ENCODE peak calls at places on chromosomes 2 and 18, in ten cellular contexts. One of them, this sample, is unnamed. For H3K4me1, the result is how much of the 10 kb centered on the place peaks cover.

GRCh38 chr2:138502253-138503086 is 900 bp downstream of the SPOPL start:
- DNase-seq in adrenal gland: peak
- DNase-seq in CD8-positive, alpha-beta T cell: no peak
- DNase-seq in neural progenitor cell: peak
- DNase-seq in uterus: no peak
- DNase-seq in A549: no peak
- DNase-seq in heart left ventricle: no peak
- DNase-seq in aorta: no peak
- DNase-seq in GM23248: peak
- DNase-seq in cardiac muscle cell: peak
- DNase-seq in this sample: no peak

GRCh38 chr2:7043689-7044088 is 126.5 kb downstream of the RNF144A start:
- DNase-seq in neural progenitor cell: no peak
- DNase-seq in GM23248: no peak
- DNase-seq in aorta: no peak
- DNase-seq in adrenal gland: no peak
- DNase-seq in CD8-positive, alpha-beta T cell: no peak
- DNase-seq in cardiac muscle cell: no peak
- DNase-seq in A549: no peak
- DNase-seq in uterus: no peak
- DNase-seq in heart left ventricle: no peak
- DNase-seq in this sample: no peak

GRCh38 chr2:214808961-214809750 is at the start of gene BARD1:
- DNase-seq in A549: peak
- DNase-seq in GM23248: peak
- DNase-seq in heart left ventricle: peak
- DNase-seq in cardiac muscle cell: peak
- DNase-seq in uterus: peak
- DNase-seq in adrenal gland: peak
- DNase-seq in CD8-positive, alpha-beta T cell: no peak
- DNase-seq in neural progenitor cell: peak
- DNase-seq in aorta: peak
- DNase-seq in this sample: peak

GRCh38 chr18:54786211-54786610 is 42.1 kb upstream of the RAB27B start:
- DNase-seq in cardiac muscle cell: no peak
- DNase-seq in A549: no peak
- DNase-seq in GM23248: no peak
- DNase-seq in uterus: no peak
- DNase-seq in CD8-positive, alpha-beta T cell: no peak
- DNase-seq in heart left ventricle: no peak
- DNase-seq in neural progenitor cell: no peak
- DNase-seq in aorta: no peak
- DNase-seq in adrenal gland: no peak
- DNase-seq in this sample: no peak

GRCh38 chr2:171318463-171318934 is 115.3 kb downstream of the METTL8 start:
- DNase-seq in aorta: peak
- DNase-seq in cardiac muscle cell: peak
- DNase-seq in adrenal gland: peak
- DNase-seq in A549: no peak
- DNase-seq in CD8-positive, alpha-beta T cell: no peak
- DNase-seq in neural progenitor cell: peak
- DNase-seq in GM23248: peak
- DNase-seq in uterus: no peak
- DNase-seq in heart left ventricle: no peak
- DNase-seq in this sample: no peak

GRCh38 chr18:61606759-61607158 is 273.5 kb downstream of the CDH20 start:
- DNase-seq in adrenal gland: peak
- DNase-seq in A549: peak
- DNase-seq in heart left ventricle: peak
- DNase-seq in CD8-positive, alpha-beta T cell: no peak
- DNase-seq in uterus: peak
- DNase-seq in cardiac muscle cell: peak
- DNase-seq in neural progenitor cell: peak
- DNase-seq in GM23248: peak
- DNase-seq in aorta: peak
- DNase-seq in this sample: peak

GRCh38 chr2:128319773-128320608 is 1.3 kb upstream of the HS6ST1 start:
- DNase-seq in aorta: peak
- DNase-seq in GM23248: no peak
- DNase-seq in A549: no peak
- DNase-seq in cardiac muscle cell: no peak
- DNase-seq in adrenal gland: peak
- DNase-seq in CD8-positive, alpha-beta T cell: no peak
- DNase-seq in uterus: peak
- DNase-seq in neural progenitor cell: no peak
- DNase-seq in heart left ventricle: no peak
- DNase-seq in this sample: no peak

GRCh38 chr2:236554629-236555282 is 14.9 kb upstream of the ACKR3 start:
- DNase-seq in heart left ventricle: no peak
- DNase-seq in adrenal gland: no peak
- DNase-seq in GM23248: no peak
- DNase-seq in A549: no peak
- DNase-seq in aorta: no peak
- DNase-seq in uterus: no peak
- DNase-seq in neural progenitor cell: no peak
- DNase-seq in CD8-positive, alpha-beta T cell: no peak
- DNase-seq in cardiac muscle cell: no peak
- DNase-seq in this sample: no peak

GRCh38 chr2:59428940-59429339 is 1124.5 kb downstream of the BCL11A start:
- DNase-seq in aorta: no peak
- DNase-seq in GM23248: no peak
- DNase-seq in uterus: no peak
- DNase-seq in A549: no peak
- DNase-seq in cardiac muscle cell: no peak
- DNase-seq in heart left ventricle: no peak
- DNase-seq in neural progenitor cell: no peak
- DNase-seq in adrenal gland: no peak
- DNase-seq in CD8-positive, alpha-beta T cell: no peak
- DNase-seq in this sample: no peak

GRCh38 chr2:120770641-120771040 is 35.0 kb downstream of the GLI2 start:
- DNase-seq in neural progenitor cell: no peak
- DNase-seq in adrenal gland: no peak
- DNase-seq in GM23248: no peak
- DNase-seq in cardiac muscle cell: no peak
- DNase-seq in uterus: no peak
- DNase-seq in CD8-positive, alpha-beta T cell: no peak
- DNase-seq in aorta: peak
- DNase-seq in A549: no peak
- DNase-seq in heart left ventricle: no peak
- DNase-seq in this sample: peak
- H3K4me1 ChIP-seq in neural progenitor cell: under half
- H3K4me1 ChIP-seq in adrenal gland: under half
- H3K4me1 ChIP-seq in GM23248: under half
- H3K4me1 ChIP-seq in cardiac muscle cell: under half
- H3K4me1 ChIP-seq in uterus: under half
- H3K4me1 ChIP-seq in CD8-positive, alpha-beta T cell: under half
- H3K4me1 ChIP-seq in aorta: under half
- H3K4me1 ChIP-seq in A549: under half
- H3K4me1 ChIP-seq in heart left ventricle: under half
- H3K4me1 ChIP-seq in this sample: under half

DNA sequence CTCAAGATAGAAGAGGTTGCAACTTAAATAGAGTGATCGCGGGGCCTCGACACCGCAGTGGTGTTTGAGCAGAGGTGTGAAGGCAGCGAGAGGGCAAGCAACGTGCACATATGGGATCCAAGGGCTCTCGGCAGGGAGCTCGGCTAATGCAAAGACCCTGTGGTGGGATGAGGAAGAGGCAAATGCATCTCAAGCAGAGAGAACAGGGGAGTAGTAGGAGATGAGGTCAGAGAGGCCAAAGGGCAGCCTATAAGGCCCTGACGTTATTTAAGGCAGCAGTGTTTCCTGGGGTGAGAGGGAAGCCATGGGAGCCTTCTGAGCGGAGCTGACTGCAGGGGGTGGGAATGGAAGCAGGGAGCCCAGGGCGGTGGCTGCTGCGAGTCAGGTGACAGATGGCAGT is 74.5 kb downstream of the MRPS9 start:
- DNase-seq in adrenal gland: no peak
- DNase-seq in cardiac muscle cell: no peak
- DNase-seq in aorta: no peak
- DNase-seq in heart left ventricle: no peak
- DNase-seq in A549: no peak
- DNase-seq in neural progenitor cell: no peak
- DNase-seq in GM23248: no peak
- DNase-seq in uterus: no peak
- DNase-seq in CD8-positive, alpha-beta T cell: no peak
- DNase-seq in this sample: no peak
- H3K4me3 ChIP-seq in adrenal gland: no peak
- H3K4me3 ChIP-seq in cardiac muscle cell: no peak
- H3K4me3 ChIP-seq in aorta: no peak
- H3K4me3 ChIP-seq in heart left ventricle: no peak
- H3K4me3 ChIP-seq in A549: no peak
- H3K4me3 ChIP-seq in neural progenitor cell: no peak
- H3K4me3 ChIP-seq in GM23248: no peak
- H3K4me3 ChIP-seq in uterus: no peak
- H3K4me3 ChIP-seq in CD8-positive, alpha-beta T cell: no peak
- H3K4me3 ChIP-seq in this sample: no peak

DNA sequence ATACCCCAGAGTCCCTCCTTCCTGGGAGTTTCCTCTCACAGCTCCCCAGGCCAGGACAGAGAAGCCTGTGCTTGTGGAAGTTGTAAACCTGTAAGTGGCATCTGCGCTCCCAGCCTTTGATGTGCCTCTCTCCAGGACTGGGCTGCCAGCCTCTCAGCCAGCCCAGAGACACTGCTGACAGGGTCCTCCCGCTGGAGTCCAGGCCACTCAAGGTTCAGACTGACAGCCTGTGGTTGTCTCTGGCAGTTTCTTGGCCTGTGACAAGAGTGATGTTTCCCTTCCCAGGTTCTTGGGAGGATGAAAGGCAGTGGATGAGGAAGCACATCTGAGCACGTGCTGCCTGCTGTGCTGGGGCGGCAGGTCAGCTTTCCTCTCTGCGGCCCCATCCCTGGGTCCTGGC is 3.0 kb downstream of the SLC35F6 start:
- DNase-seq in adrenal gland: no peak
- DNase-seq in heart left ventricle: no peak
- DNase-seq in uterus: no peak
- DNase-seq in CD8-positive, alpha-beta T cell: no peak
- DNase-seq in A549: no peak
- DNase-seq in aorta: no peak
- DNase-seq in cardiac muscle cell: peak
- DNase-seq in neural progenitor cell: no peak
- DNase-seq in GM23248: no peak
- DNase-seq in this sample: no peak
- H3K4me1 ChIP-seq in adrenal gland: under half
- H3K4me1 ChIP-seq in heart left ventricle: half or more
- H3K4me1 ChIP-seq in uterus: under half
- H3K4me1 ChIP-seq in CD8-positive, alpha-beta T cell: under half
- H3K4me1 ChIP-seq in A549: half or more
- H3K4me1 ChIP-seq in aorta: under half
- H3K4me1 ChIP-seq in cardiac muscle cell: under half
- H3K4me1 ChIP-seq in neural progenitor cell: under half
- H3K4me1 ChIP-seq in GM23248: under half
- H3K4me1 ChIP-seq in this sample: half or more

GRCh38 chr2:57796527-57796926 is 250.1 kb upstream of the VRK2 start:
- DNase-seq in aorta: no peak
- DNase-seq in A549: no peak
- DNase-seq in heart left ventricle: no peak
- DNase-seq in neural progenitor cell: peak
- DNase-seq in cardiac muscle cell: no peak
- DNase-seq in uterus: no peak
- DNase-seq in GM23248: peak
- DNase-seq in adrenal gland: no peak
- DNase-seq in CD8-positive, alpha-beta T cell: no peak
- DNase-seq in this sample: no peak
- H3K4me3 ChIP-seq in aorta: no peak
- H3K4me3 ChIP-seq in A549: no peak
- H3K4me3 ChIP-seq in heart left ventricle: no peak
- H3K4me3 ChIP-seq in neural progenitor cell: peak
- H3K4me3 ChIP-seq in cardiac muscle cell: no peak
- H3K4me3 ChIP-seq in uterus: no peak
- H3K4me3 ChIP-seq in GM23248: no peak
- H3K4me3 ChIP-seq in adrenal gland: no peak
- H3K4me3 ChIP-seq in CD8-positive, alpha-beta T cell: no peak
- H3K4me3 ChIP-seq in this sample: no peak

GRCh38 chr18:55856191-55856590 is 268.2 kb upstream of the TCF4 start:
- DNase-seq in heart left ventricle: no peak
- DNase-seq in cardiac muscle cell: no peak
- DNase-seq in neural progenitor cell: no peak
- DNase-seq in aorta: no peak
- DNase-seq in GM23248: peak
- DNase-seq in uterus: no peak
- DNase-seq in CD8-positive, alpha-beta T cell: no peak
- DNase-seq in adrenal gland: no peak
- DNase-seq in A549: peak
- DNase-seq in this sample: no peak

GRCh38 chr18:55857961-55858360 is 270.0 kb upstream of the TCF4 start:
- DNase-seq in uterus: no peak
- DNase-seq in heart left ventricle: no peak
- DNase-seq in cardiac muscle cell: no peak
- DNase-seq in adrenal gland: no peak
- DNase-seq in A549: no peak
- DNase-seq in aorta: no peak
- DNase-seq in CD8-positive, alpha-beta T cell: no peak
- DNase-seq in GM23248: no peak
- DNase-seq in neural progenitor cell: no peak
- DNase-seq in this sample: no peak

GRCh38 chr18:55857409-55857808 is 269.4 kb upstream of the TCF4 start:
- DNase-seq in heart left ventricle: no peak
- DNase-seq in adrenal gland: no peak
- DNase-seq in CD8-positive, alpha-beta T cell: no peak
- DNase-seq in A549: no peak
- DNase-seq in GM23248: no peak
- DNase-seq in neural progenitor cell: no peak
- DNase-seq in uterus: no peak
- DNase-seq in aorta: no peak
- DNase-seq in cardiac muscle cell: no peak
- DNase-seq in this sample: no peak

GRCh38 chr18:55858661-55859111 is 270.7 kb upstream of the TCF4 start:
- DNase-seq in heart left ventricle: no peak
- DNase-seq in aorta: no peak
- DNase-seq in uterus: no peak
- DNase-seq in neural progenitor cell: no peak
- DNase-seq in A549: no peak
- DNase-seq in GM23248: peak
- DNase-seq in cardiac muscle cell: no peak
- DNase-seq in adrenal gland: no peak
- DNase-seq in CD8-positive, alpha-beta T cell: no peak
- DNase-seq in this sample: no peak

GRCh38 chr18:55856679-55857078 is 268.7 kb upstream of the TCF4 start:
- DNase-seq in uterus: no peak
- DNase-seq in A549: no peak
- DNase-seq in CD8-positive, alpha-beta T cell: no peak
- DNase-seq in aorta: no peak
- DNase-seq in heart left ventricle: no peak
- DNase-seq in cardiac muscle cell: no peak
- DNase-seq in GM23248: no peak
- DNase-seq in neural progenitor cell: no peak
- DNase-seq in adrenal gland: no peak
- DNase-seq in this sample: no peak
- H3K4me1 ChIP-seq in uterus: under half
- H3K4me1 ChIP-seq in A549: under half
- H3K4me1 ChIP-seq in CD8-positive, alpha-beta T cell: under half
- H3K4me1 ChIP-seq in aorta: under half
- H3K4me1 ChIP-seq in heart left ventricle: under half
- H3K4me1 ChIP-seq in cardiac muscle cell: under half
- H3K4me1 ChIP-seq in GM23248: under half
- H3K4me1 ChIP-seq in neural progenitor cell: under half
- H3K4me1 ChIP-seq in adrenal gland: under half
- H3K4me1 ChIP-seq in this sample: under half

DNA sequence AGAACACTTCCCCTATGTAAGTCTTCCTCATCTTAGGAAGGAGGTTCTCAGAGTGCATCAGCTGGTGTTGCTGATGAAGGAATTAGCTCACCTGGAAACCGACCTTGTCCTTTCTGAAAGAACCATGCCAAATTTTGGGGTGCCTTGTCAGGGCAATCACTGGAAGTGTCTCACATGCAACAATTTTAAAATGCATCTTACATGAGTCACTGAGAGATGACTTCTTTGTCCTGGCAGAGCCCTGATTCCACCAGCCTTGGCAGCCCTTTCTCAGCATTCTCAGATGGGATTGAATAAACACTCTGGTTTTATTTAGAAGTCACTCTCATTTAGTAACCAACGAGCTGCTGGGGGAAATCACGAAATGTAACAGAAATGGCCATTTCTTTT is 3.8 kb upstream of the ATP8B1 start:
- DNase-seq in aorta: peak
- DNase-seq in CD8-positive, alpha-beta T cell: no peak
- DNase-seq in heart left ventricle: no peak
- DNase-seq in A549: peak
- DNase-seq in GM23248: peak
- DNase-seq in cardiac muscle cell: no peak
- DNase-seq in adrenal gland: peak
- DNase-seq in uterus: no peak
- DNase-seq in neural progenitor cell: no peak
- DNase-seq in this sample: peak
- H3K4me3 ChIP-seq in aorta: no peak
- H3K4me3 ChIP-seq in CD8-positive, alpha-beta T cell: no peak
- H3K4me3 ChIP-seq in heart left ventricle: no peak
- H3K4me3 ChIP-seq in A549: no peak
- H3K4me3 ChIP-seq in GM23248: peak
- H3K4me3 ChIP-seq in cardiac muscle cell: no peak
- H3K4me3 ChIP-seq in adrenal gland: no peak
- H3K4me3 ChIP-seq in uterus: no peak
- H3K4me3 ChIP-seq in neural progenitor cell: no peak
- H3K4me3 ChIP-seq in this sample: no peak